ENCODE peak calls at places on chromosomes 4 and X, in four cellular contexts. One of them, this sample, is unnamed.

GRCh38 chr4:174873931-174874330 is 44.2 kb upstream of the ADAM29 start:
- DNase-seq in cortex of kidney: no peak
- DNase-seq in EH: no peak
- DNase-seq in GM10248: peak; percentile 10
- DNase-seq in this sample: peak; percentile 2

GRCh38 chr4:3613980-3614730 is 81.9 kb upstream of the LRPAP1 start:
- DNase-seq in GM10248: no peak
- DNase-seq in cortex of kidney: no peak
- DNase-seq in EH: no peak
- DNase-seq in this sample: no peak

GRCh38 chrX:133911816-133912495 is 73.4 kb downstream of the GPC3 start:
- DNase-seq in cortex of kidney: no peak
- DNase-seq in EH: no peak
- DNase-seq in GM10248: no peak
- DNase-seq in this sample: no peak

GRCh38 chr4:88522702-88523324 is 763 bp downstream of the PYURF start:
- DNase-seq in cortex of kidney: no peak
- DNase-seq in EH: peak; percentile 51
- DNase-seq in GM10248: peak; percentile 31
- DNase-seq in this sample: peak; percentile 36

GRCh38 chrX:66635360-66635759 is 3.5 kb downstream of the EDA2R start:
- DNase-seq in GM10248: no peak
- DNase-seq in cortex of kidney: no peak
- DNase-seq in EH: peak; percentile 89
- DNase-seq in this sample: no peak

GRCh38 chr4:7244343-7244680 is 52.0 kb downstream of the SORCS2 start:
- DNase-seq in EH: no peak
- DNase-seq in cortex of kidney: no peak
- DNase-seq in GM10248: no peak
- DNase-seq in this sample: no peak

GRCh38 chr4:93199492-93199891 is 629.1 kb upstream of the ATOH1 start:
- DNase-seq in cortex of kidney: no peak
- DNase-seq in EH: peak; percentile 20
- DNase-seq in GM10248: peak; percentile 20
- DNase-seq in this sample: peak; percentile 6

GRCh38 chr4:173217727-173218126 is 49.1 kb downstream of the GALNT7 start:
- DNase-seq in cortex of kidney: no peak
- DNase-seq in EH: peak; percentile 31
- DNase-seq in GM10248: no peak
- DNase-seq in this sample: peak; percentile 9

GRCh38 chr4:86380176-86380724 is 20.4 kb upstream of the MAPK10 start:
- DNase-seq in cortex of kidney: no peak
- DNase-seq in GM10248: no peak
- DNase-seq in EH: no peak
- DNase-seq in this sample: no peak

GRCh38 chr4:117796677-117797076 is 237.6 kb upstream of the NDST3 start:
- DNase-seq in cortex of kidney: no peak
- DNase-seq in GM10248: no peak
- DNase-seq in EH: no peak
- DNase-seq in this sample: no peak

GRCh38 chr4:41644288-41644914 is 104.1 kb downstream of the PHOX2B start:
- DNase-seq in EH: peak; percentile 51
- DNase-seq in GM10248: peak; percentile 26
- DNase-seq in cortex of kidney: no peak
- DNase-seq in this sample: peak; percentile 4

This sample was measured in hepatic stellate cell.